ENCODE peak calls at places on chromosomes 16 and 17, in six cellular contexts. Q is IMR-90, W is ELF-1, U is DMS153, V is cardiac fibroblast, H is thyroid gland. P is an unnamed sample.

GRCh38 chr16:73107371-73107770 is 59.4 kb upstream of the ZFHX3 start:
- DNase-seq in Q (no peak), W (peak; percentile 17), U (no peak), V (no peak), H (no peak), P (no peak)

GRCh38 chr16:28876016-28876659 is 2.1 kb upstream of the ATP2A1 start:
- DNase-seq in Q (no peak), W (no peak), U (no peak), V (no peak), H (no peak), P (no peak)

GRCh38 chr17:14745122-14745521 is 444.2 kb downstream of the HS3ST3B1 start:
- DNase-seq in Q (peak; percentile 46), W (peak; percentile 49), U (no peak), V (peak; percentile 87), H (no peak), P (no peak)

GRCh38 chr17:72467841-72468653 is 347.2 kb downstream of the SOX9 start:
- DNase-seq in Q (no peak), W (peak; percentile 65), U (peak; percentile 43), V (peak; percentile 61), H (peak; percentile 78), P (no peak)

GRCh38 chr17:34706029-34706428 is 126.6 kb downstream of the TMEM132E start:
- DNase-seq in Q (peak; percentile 1), W (peak; percentile 25), U (no peak), V (peak; percentile 12), H (peak; percentile 4), P (no peak)

GRCh38 chr17:81419333-81419885 is 24.2 kb downstream of the BAHCC1 start:
- DNase-seq in Q (peak; percentile 91), W (peak; percentile 60), U (peak; percentile 94), V (peak; percentile 90), H (peak; percentile 90), P (no peak)

GRCh38 chr16:1906846-1907165 is 11.4 kb downstream of the HS3ST6 start:
- DNase-seq in Q (no peak), W (no peak), U (no peak), V (no peak), H (no peak), P (no peak)

GRCh38 chr17:37429039-37429438 is 22.4 kb downstream of the TADA2A start:
- DNase-seq in Q (no peak), W (no peak), U (no peak), V (no peak), H (no peak), P (no peak)

GRCh38 chr17:13931752-13932477 is 137.4 kb upstream of the COX10 start:
- DNase-seq in Q (peak; percentile 3), W (peak; percentile 44), U (no peak), V (peak; percentile 79), H (no peak), P (no peak)

GRCh38 chr17:3953542-3953941 is 10.7 kb downstream of the ATP2A3 start:
- DNase-seq in Q (no peak), W (no peak), U (no peak), V (no peak), H (no peak), P (no peak)

GRCh38 chr16:67877064-67877463 is 4.2 kb downstream of the EDC4 start:
- DNase-seq in Q (no peak), W (no peak), U (no peak), V (no peak), H (no peak), P (no peak)

GRCh38 chr16:23903001-23903414 is 67.2 kb downstream of the PRKCB start:
- DNase-seq in Q (no peak), W (peak; percentile 51), U (no peak), V (no peak), H (no peak), P (no peak)

GRCh38 chr17:2847601-2848255 is 51.5 kb downstream of the RAP1GAP2 start:
- DNase-seq in Q (no peak), W (no peak), U (no peak), V (no peak), H (no peak), P (no peak)

GRCh38 chr17:73767696-73768095 is 123.5 kb upstream of the SDK2 start:
- DNase-seq in Q (no peak), W (no peak), U (no peak), V (no peak), H (no peak), P (no peak)

GRCh38 chr17:74165811-74166365 is 37.6 kb upstream of the RPL38 start:
- DNase-seq in Q (no peak), W (no peak), U (no peak), V (no peak), H (no peak), P (no peak)

GRCh38 chr16:74713325-74713724 is 12.7 kb upstream of the MLKL start:
- DNase-seq in Q (no peak), W (no peak), U (no peak), V (no peak), H (no peak), P (no peak)

GRCh38 chr17:82235775-82236141 is 6.9 kb downstream of the SLC16A3 start:
- DNase-seq in Q (no peak), W (no peak), U (no peak), V (no peak), H (peak; percentile 91), P (no peak)